ENCODE peak calls at places on chromosomes 2 and 18, in eight cellular contexts. One of them, this sample, is unnamed.

GRCh38 chr2:101036562-101036961 is 34.5 kb downstream of the RPL31 start:
- DNase-seq in endodermal cell: no peak
- DNase-seq in WERI-Rb-1: no peak
- DNase-seq in colonic mucosa: no peak
- DNase-seq in heart right ventricle: no peak
- DNase-seq in esophagus squamous epithelium: no peak
- DNase-seq in fibroblast of lung: peak; percentile 21
- DNase-seq in sigmoid colon: no peak
- DNase-seq in this sample: peak; percentile 10

GRCh38 chr18:35376742-35377695 is at the start of gene ZNF396:
- DNase-seq in sigmoid colon: peak; percentile 92
- DNase-seq in endodermal cell: peak; percentile 95
- DNase-seq in WERI-Rb-1: peak; percentile 78
- DNase-seq in esophagus squamous epithelium: peak; percentile 5
- DNase-seq in fibroblast of lung: peak; percentile 62
- DNase-seq in heart right ventricle: peak; percentile 85
- DNase-seq in colonic mucosa: peak; percentile 90
- DNase-seq in this sample: no peak

GRCh38 chr2:40213071-40213470 is 238.8 kb downstream of the SLC8A1 start:
- DNase-seq in WERI-Rb-1: no peak
- DNase-seq in colonic mucosa: no peak
- DNase-seq in esophagus squamous epithelium: no peak
- DNase-seq in fibroblast of lung: peak; percentile 77
- DNase-seq in heart right ventricle: no peak
- DNase-seq in sigmoid colon: no peak
- DNase-seq in endodermal cell: no peak
- DNase-seq in this sample: no peak

GRCh38 chr2:207394812-207395534 is 134.8 kb upstream of the CREB1 start:
- DNase-seq in endodermal cell: no peak
- DNase-seq in fibroblast of lung: peak; percentile 99
- DNase-seq in heart right ventricle: no peak
- DNase-seq in sigmoid colon: no peak
- DNase-seq in WERI-Rb-1: no peak
- DNase-seq in colonic mucosa: no peak
- DNase-seq in esophagus squamous epithelium: no peak
- DNase-seq in this sample: peak; percentile 93

GRCh38 chr2:191030521-191031154 is 16.7 kb upstream of the STAT1 start:
- DNase-seq in esophagus squamous epithelium: no peak
- DNase-seq in heart right ventricle: no peak
- DNase-seq in WERI-Rb-1: peak; percentile 52
- DNase-seq in fibroblast of lung: peak; percentile 45
- DNase-seq in endodermal cell: peak; percentile 67
- DNase-seq in colonic mucosa: peak; percentile 50
- DNase-seq in sigmoid colon: no peak
- DNase-seq in this sample: no peak

GRCh38 chr18:77648415-77648814 is 398.8 kb downstream of the GALR1 start:
- DNase-seq in heart right ventricle: no peak
- DNase-seq in endodermal cell: peak; percentile 59
- DNase-seq in WERI-Rb-1: no peak
- DNase-seq in colonic mucosa: no peak
- DNase-seq in fibroblast of lung: no peak
- DNase-seq in esophagus squamous epithelium: no peak
- DNase-seq in sigmoid colon: no peak
- DNase-seq in this sample: no peak

GRCh38 chr2:96113367-96113677 is 3.0 kb downstream of the ADRA2B start:
- DNase-seq in sigmoid colon: no peak
- DNase-seq in endodermal cell: peak; percentile 76
- DNase-seq in esophagus squamous epithelium: no peak
- DNase-seq in fibroblast of lung: no peak
- DNase-seq in colonic mucosa: no peak
- DNase-seq in WERI-Rb-1: no peak
- DNase-seq in heart right ventricle: no peak
- DNase-seq in this sample: no peak

GRCh38 chr2:145753209-145753608 is 1233.3 kb upstream of the ZEB2 start:
- DNase-seq in fibroblast of lung: no peak
- DNase-seq in colonic mucosa: no peak
- DNase-seq in esophagus squamous epithelium: no peak
- DNase-seq in endodermal cell: no peak
- DNase-seq in WERI-Rb-1: no peak
- DNase-seq in heart right ventricle: no peak
- DNase-seq in sigmoid colon: no peak
- DNase-seq in this sample: no peak

GRCh38 chr2:71101656-71102055 is 28.4 kb downstream of the MCEE start:
- DNase-seq in heart right ventricle: no peak
- DNase-seq in esophagus squamous epithelium: no peak
- DNase-seq in fibroblast of lung: peak; percentile 96
- DNase-seq in endodermal cell: no peak
- DNase-seq in sigmoid colon: no peak
- DNase-seq in colonic mucosa: no peak
- DNase-seq in WERI-Rb-1: no peak
- DNase-seq in this sample: peak; percentile 39

GRCh38 chr2:71102981-71103681 is 26.9 kb downstream of the MCEE start:
- DNase-seq in fibroblast of lung: no peak
- DNase-seq in esophagus squamous epithelium: no peak
- DNase-seq in heart right ventricle: no peak
- DNase-seq in colonic mucosa: no peak
- DNase-seq in WERI-Rb-1: no peak
- DNase-seq in sigmoid colon: no peak
- DNase-seq in endodermal cell: peak; percentile 90
- DNase-seq in this sample: no peak

DNA sequence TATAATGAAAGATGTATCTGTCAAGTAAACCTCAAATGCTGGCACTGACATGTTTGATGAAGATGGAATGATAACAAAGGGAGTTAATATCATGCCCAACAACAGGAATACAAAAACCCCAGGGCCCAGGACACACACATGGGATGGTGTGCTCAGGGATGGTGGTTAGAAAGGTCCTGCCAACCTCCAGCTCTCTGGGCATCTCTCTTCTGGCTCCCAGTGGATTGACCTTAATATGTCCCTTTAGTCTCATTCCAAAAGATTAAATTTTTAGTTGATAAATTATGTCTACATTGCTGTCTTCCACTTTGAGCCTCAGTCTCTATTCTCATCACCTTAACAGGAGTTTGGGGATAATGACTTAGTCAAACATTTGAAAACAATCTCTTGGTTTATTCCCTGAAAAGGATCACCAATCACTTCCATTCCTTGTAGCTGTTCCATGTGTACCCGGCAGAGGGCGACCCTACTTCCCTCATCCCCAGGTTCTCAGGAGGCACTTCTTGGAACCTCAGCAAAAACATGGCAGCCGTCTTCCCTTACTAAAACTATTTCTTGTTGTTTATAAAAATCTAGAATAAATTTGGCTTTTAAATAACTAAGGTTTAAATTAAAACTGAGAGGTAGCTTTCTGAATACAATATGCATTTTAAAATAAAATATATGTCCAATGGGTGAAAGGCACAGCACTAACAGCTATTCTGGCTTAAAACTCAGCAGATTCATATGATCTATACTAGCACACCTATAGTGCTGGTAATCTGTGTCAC is 29.6 kb downstream of the MCEE start:
- DNase-seq in endodermal cell: peak; percentile 89
- DNase-seq in esophagus squamous epithelium: no peak
- DNase-seq in fibroblast of lung: peak; percentile 58
- DNase-seq in WERI-Rb-1: peak; percentile 80
- DNase-seq in heart right ventricle: peak; percentile 30
- DNase-seq in colonic mucosa: peak; percentile 63
- DNase-seq in sigmoid colon: no peak
- DNase-seq in this sample: peak; percentile 9
- TF ChIP-seq CTCF in endodermal cell: peak; percentile 87
- TF ChIP-seq CTCF in esophagus squamous epithelium: peak; percentile 86
- TF ChIP-seq CTCF in fibroblast of lung: peak; percentile 91
- TF ChIP-seq CTCF in WERI-Rb-1: peak; percentile 82
- TF ChIP-seq CTCF in heart right ventricle: peak; percentile 70
- TF ChIP-seq CTCF in colonic mucosa: peak; percentile 81
- TF ChIP-seq CTCF in sigmoid colon: peak; percentile 49
- TF ChIP-seq CTCF in this sample: peak; percentile 83

GRCh38 chr2:11753886-11754704 is 7.7 kb downstream of the LPIN1 start:
- DNase-seq in heart right ventricle: no peak
- DNase-seq in sigmoid colon: no peak
- DNase-seq in esophagus squamous epithelium: no peak
- DNase-seq in endodermal cell: peak; percentile 56
- DNase-seq in WERI-Rb-1: no peak
- DNase-seq in fibroblast of lung: peak; percentile 75
- DNase-seq in colonic mucosa: peak; percentile 58
- DNase-seq in this sample: no peak
- H3K4me3 ChIP-seq in heart right ventricle: no peak overlapping the region
- H3K4me3 ChIP-seq in sigmoid colon: no peak overlapping the region
- H3K4me3 ChIP-seq in esophagus squamous epithelium: peak overlapping the region; percentile 13
- H3K4me3 ChIP-seq in endodermal cell: no peak overlapping the region
- H3K4me3 ChIP-seq in WERI-Rb-1: no peak overlapping the region
- H3K4me3 ChIP-seq in fibroblast of lung: no peak overlapping the region
- H3K4me3 ChIP-seq in colonic mucosa: peak overlapping the region; percentile 4
- H3K4me3 ChIP-seq in this sample: no peak overlapping the region

GRCh38 chr18:32974421-32975165 is 201.8 kb upstream of the KLHL14 start:
- DNase-seq in colonic mucosa: no peak
- DNase-seq in endodermal cell: no peak
- DNase-seq in heart right ventricle: no peak
- DNase-seq in fibroblast of lung: peak; percentile 35
- DNase-seq in WERI-Rb-1: no peak
- DNase-seq in sigmoid colon: no peak
- DNase-seq in esophagus squamous epithelium: no peak
- DNase-seq in this sample: no peak
- TF ChIP-seq CTCF in colonic mucosa: no peak
- TF ChIP-seq CTCF in endodermal cell: no peak
- TF ChIP-seq CTCF in heart right ventricle: no peak
- TF ChIP-seq CTCF in fibroblast of lung: no peak
- TF ChIP-seq CTCF in WERI-Rb-1: no peak
- TF ChIP-seq CTCF in sigmoid colon: no peak
- TF ChIP-seq CTCF in esophagus squamous epithelium: no peak
- TF ChIP-seq CTCF in this sample: no peak

GRCh38 chr2:238302751-238303150 is 14.3 kb upstream of the PER2 start:
- DNase-seq in colonic mucosa: no peak
- DNase-seq in heart right ventricle: no peak
- DNase-seq in sigmoid colon: peak; percentile 46
- DNase-seq in esophagus squamous epithelium: no peak
- DNase-seq in endodermal cell: no peak
- DNase-seq in WERI-Rb-1: no peak
- DNase-seq in fibroblast of lung: no peak
- DNase-seq in this sample: no peak

GRCh38 chr2:238304116-238304515 is 15.7 kb upstream of the PER2 start:
- DNase-seq in endodermal cell: no peak
- DNase-seq in heart right ventricle: no peak
- DNase-seq in WERI-Rb-1: no peak
- DNase-seq in sigmoid colon: peak; percentile 25
- DNase-seq in esophagus squamous epithelium: no peak
- DNase-seq in colonic mucosa: no peak
- DNase-seq in fibroblast of lung: no peak
- DNase-seq in this sample: no peak

GRCh38 chr2:238296638-238297457 is 8.4 kb upstream of the PER2 start:
- DNase-seq in endodermal cell: peak; percentile 63
- DNase-seq in fibroblast of lung: no peak
- DNase-seq in sigmoid colon: peak; percentile 56
- DNase-seq in WERI-Rb-1: no peak
- DNase-seq in esophagus squamous epithelium: no peak
- DNase-seq in colonic mucosa: no peak
- DNase-seq in heart right ventricle: no peak
- DNase-seq in this sample: no peak

GRCh38 chr2:238302076-238302475 is 13.7 kb upstream of the PER2 start:
- DNase-seq in WERI-Rb-1: no peak
- DNase-seq in esophagus squamous epithelium: no peak
- DNase-seq in sigmoid colon: no peak
- DNase-seq in endodermal cell: no peak
- DNase-seq in colonic mucosa: no peak
- DNase-seq in heart right ventricle: no peak
- DNase-seq in fibroblast of lung: peak; percentile 7
- DNase-seq in this sample: no peak

GRCh38 chr2:238299803-238300202 is 11.4 kb upstream of the PER2 start:
- DNase-seq in esophagus squamous epithelium: no peak
- DNase-seq in endodermal cell: no peak
- DNase-seq in WERI-Rb-1: no peak
- DNase-seq in sigmoid colon: peak; percentile 54
- DNase-seq in colonic mucosa: peak; percentile 72
- DNase-seq in fibroblast of lung: no peak
- DNase-seq in heart right ventricle: no peak
- DNase-seq in this sample: no peak
- H3K4me3 ChIP-seq in esophagus squamous epithelium: no peak overlapping the region
- H3K4me3 ChIP-seq in endodermal cell: no peak overlapping the region
- H3K4me3 ChIP-seq in WERI-Rb-1: no peak overlapping the region
- H3K4me3 ChIP-seq in sigmoid colon: no peak overlapping the region
- H3K4me3 ChIP-seq in colonic mucosa: no peak overlapping the region
- H3K4me3 ChIP-seq in fibroblast of lung: no peak overlapping the region
- H3K4me3 ChIP-seq in heart right ventricle: no peak overlapping the region
- H3K4me3 ChIP-seq in this sample: no peak overlapping the region

DNA sequence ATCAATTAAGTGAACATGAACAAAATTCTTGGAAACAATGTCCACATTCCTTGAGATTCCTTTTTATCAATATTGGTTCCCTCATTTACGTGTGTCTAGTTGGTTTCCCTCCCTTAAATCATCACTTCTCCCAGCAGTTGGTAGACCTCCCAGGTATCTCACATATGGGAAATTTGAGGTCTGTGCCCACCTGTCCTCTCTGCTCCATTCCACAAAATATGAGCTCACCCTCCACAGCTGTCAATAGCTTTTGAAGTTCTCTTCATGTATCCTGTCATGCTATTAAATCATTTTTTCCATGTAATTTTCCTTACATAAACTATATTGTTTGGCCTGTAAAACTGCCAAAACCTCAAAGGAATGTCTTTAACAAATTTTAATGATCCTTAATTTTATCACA is 992.2 kb upstream of the ACVR2A start:
- DNase-seq in colonic mucosa: no peak
- DNase-seq in fibroblast of lung: no peak
- DNase-seq in esophagus squamous epithelium: no peak
- DNase-seq in WERI-Rb-1: no peak
- DNase-seq in endodermal cell: no peak
- DNase-seq in heart right ventricle: no peak
- DNase-seq in sigmoid colon: no peak
- DNase-seq in this sample: no peak
- TF ChIP-seq CTCF in colonic mucosa: no peak
- TF ChIP-seq CTCF in fibroblast of lung: no peak
- TF ChIP-seq CTCF in esophagus squamous epithelium: no peak
- TF ChIP-seq CTCF in WERI-Rb-1: no peak
- TF ChIP-seq CTCF in endodermal cell: no peak
- TF ChIP-seq CTCF in heart right ventricle: no peak
- TF ChIP-seq CTCF in sigmoid colon: no peak
- TF ChIP-seq CTCF in this sample: no peak

DNA sequence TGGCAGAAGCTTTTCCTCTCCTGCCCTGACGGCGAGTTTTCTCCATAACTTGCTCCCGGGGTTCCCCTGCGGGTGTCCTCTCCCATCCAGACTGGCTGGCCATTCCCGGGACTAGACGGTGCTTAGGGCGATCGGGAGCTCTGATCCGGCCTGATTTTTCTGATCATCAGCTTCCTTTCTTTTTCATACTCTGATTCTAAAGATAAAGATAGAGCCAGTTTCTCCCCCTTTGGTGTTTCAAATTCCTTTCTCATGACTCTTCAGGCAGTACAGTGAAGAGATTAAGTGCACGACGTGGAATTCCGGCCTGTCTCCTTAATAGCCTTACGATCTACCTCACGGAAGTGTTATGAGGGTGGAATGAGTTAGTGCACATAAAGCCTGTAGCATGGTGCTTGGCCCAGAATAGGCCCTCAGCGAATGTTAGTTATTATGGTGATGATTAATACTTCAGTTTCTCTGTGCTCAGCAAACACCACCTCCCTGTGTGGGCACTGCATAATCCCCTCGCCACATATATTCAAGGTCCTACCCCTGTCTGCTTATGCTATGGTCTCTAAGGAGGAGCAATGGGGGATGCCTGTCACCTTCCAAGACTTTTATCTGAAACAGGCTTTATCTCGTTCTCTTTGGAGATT is 254.9 kb downstream of the CDH2 start:
- DNase-seq in fibroblast of lung: peak; percentile 97
- DNase-seq in sigmoid colon: no peak
- DNase-seq in esophagus squamous epithelium: no peak
- DNase-seq in WERI-Rb-1: no peak
- DNase-seq in heart right ventricle: no peak
- DNase-seq in endodermal cell: peak; percentile 59
- DNase-seq in colonic mucosa: no peak
- DNase-seq in this sample: peak; percentile 27
- H3K4me3 ChIP-seq in fibroblast of lung: no peak overlapping the region
- H3K4me3 ChIP-seq in sigmoid colon: no peak overlapping the region
- H3K4me3 ChIP-seq in esophagus squamous epithelium: peak overlapping the region; percentile 24
- H3K4me3 ChIP-seq in WERI-Rb-1: no peak overlapping the region
- H3K4me3 ChIP-seq in heart right ventricle: no peak overlapping the region
- H3K4me3 ChIP-seq in endodermal cell: peak overlapping the region; percentile 14
- H3K4me3 ChIP-seq in colonic mucosa: no peak overlapping the region
- H3K4me3 ChIP-seq in this sample: no peak overlapping the region

This sample was measured in BJ.